ENCODE peak calls at places on chromosomes 13 and 19, in nine cellular contexts. U, T, C, P, F, R, M, J and E are unnamed samples.
A peak's percentile ranks its signal among the peaks of the same experiment; 100 is the strongest.

GRCh38 chr13:43916828-43917227 is 37.1 kb downstream of the LACC1 start:
- DNase-seq in U (no peak), T (no peak), C (no peak), P (no peak), F (no peak), R (no peak), M (no peak), J (no peak), E (no peak)

GRCh38 chr19:33755314-33756020 is 41.2 kb upstream of the KCTD15 start:
- DNase-seq in U (no peak), T (no peak), C (no peak), P (no peak), F (no peak), R (no peak), M (no peak), J (no peak), E (no peak)

GRCh38 chr13:26992951-26993490 is 178.6 kb downstream of the USP12 start:
- DNase-seq in U (no peak), T (no peak), C (no peak), P (no peak), F (no peak), R (no peak), M (no peak), J (no peak), E (no peak)

GRCh38 chr13:53007872-53008271 is 20.7 kb upstream of the OLFM4 start:
- DNase-seq in U (no peak), T (no peak), C (peak; percentile 19), P (no peak), F (no peak), R (no peak), M (no peak), J (no peak), E (no peak)

GRCh38 chr19:55465460-55466245 is 1.1 kb upstream of the C19orf85 start:
- DNase-seq in U (no peak), T (no peak), C (no peak), P (no peak), F (no peak), R (no peak), M (no peak), J (no peak), E (no peak)

GRCh38 chr19:46634045-46634655 is 1.9 kb downstream of the GNG8 start:
- DNase-seq in U (peak; percentile 84), T (peak; percentile 96), C (peak; percentile 65), P (peak; percentile 91), F (peak; percentile 97), R (peak; percentile 88), M (peak; percentile 73), J (peak; percentile 62), E (peak; percentile 86)

GRCh38 chr19:46732966-46733692 is 12.7 kb upstream of the FKRP start:
- DNase-seq in U (peak; percentile 67), T (no peak), C (no peak), P (no peak), F (no peak), R (peak; percentile 79), M (no peak), J (peak; percentile 60), E (peak; percentile 54)

GRCh38 chr19:18450934-18451836 is 13.3 kb upstream of the ISYNA1 start:
- DNase-seq in U (peak; percentile 82), T (peak; percentile 95), C (peak; percentile 87), P (peak; percentile 93), F (peak; percentile 90), R (peak; percentile 88), M (peak; percentile 74), J (peak; percentile 77), E (peak; percentile 81)

GRCh38 chr19:49155005-49155826 is at the start of gene HRC:
- DNase-seq in U (no peak), T (peak; percentile 91), C (peak; percentile 76), P (no peak), F (no peak), R (no peak), M (no peak), J (no peak), E (no peak)

GRCh38 chr13:40670307-40670706 is 3.9 kb upstream of the FOXO1 start:
- DNase-seq in U (no peak), T (no peak), C (no peak), P (no peak), F (no peak), R (no peak), M (no peak), J (no peak), E (no peak)

GRCh38 chr19:4379383-4380253 is 20.7 kb downstream of the SH3GL1 start:
- DNase-seq in U (peak; percentile 91), T (peak; percentile 95), C (no peak), P (peak; percentile 84), F (no peak), R (peak; percentile 81), M (no peak), J (no peak), E (peak; percentile 89)

GRCh38 chr19:10338940-10339339 is 484 bp downstream of the ICAM3 start:
- DNase-seq in U (no peak), T (no peak), C (no peak), P (no peak), F (no peak), R (no peak), M (no peak), J (no peak), E (no peak)
- H3K4me3 ChIP-seq in U (no peak overlapping the region), T (peak overlapping the region; percentile 23), C (no peak overlapping the region), P (no peak overlapping the region), F (no peak overlapping the region), R (peak overlapping the region; percentile 41), M (no peak overlapping the region), J (no peak overlapping the region), E (no peak overlapping the region)

GRCh38 chr13:61253105-61253877 is 162.4 kb downstream of the PCDH20 start:
- DNase-seq in U (no peak), T (no peak), C (no peak), P (no peak), F (no peak), R (no peak), M (no peak), J (no peak), E (no peak)

GRCh38 chr13:61246351-61246750 is 169.3 kb downstream of the PCDH20 start:
- DNase-seq in U (no peak), T (no peak), C (no peak), P (no peak), F (no peak), R (no peak), M (no peak), J (no peak), E (no peak)

GRCh38 chr13:61252213-61252612 is 163.4 kb downstream of the PCDH20 start:
- DNase-seq in U (no peak), T (no peak), C (no peak), P (no peak), F (no peak), R (no peak), M (no peak), J (no peak), E (no peak)

DNA sequence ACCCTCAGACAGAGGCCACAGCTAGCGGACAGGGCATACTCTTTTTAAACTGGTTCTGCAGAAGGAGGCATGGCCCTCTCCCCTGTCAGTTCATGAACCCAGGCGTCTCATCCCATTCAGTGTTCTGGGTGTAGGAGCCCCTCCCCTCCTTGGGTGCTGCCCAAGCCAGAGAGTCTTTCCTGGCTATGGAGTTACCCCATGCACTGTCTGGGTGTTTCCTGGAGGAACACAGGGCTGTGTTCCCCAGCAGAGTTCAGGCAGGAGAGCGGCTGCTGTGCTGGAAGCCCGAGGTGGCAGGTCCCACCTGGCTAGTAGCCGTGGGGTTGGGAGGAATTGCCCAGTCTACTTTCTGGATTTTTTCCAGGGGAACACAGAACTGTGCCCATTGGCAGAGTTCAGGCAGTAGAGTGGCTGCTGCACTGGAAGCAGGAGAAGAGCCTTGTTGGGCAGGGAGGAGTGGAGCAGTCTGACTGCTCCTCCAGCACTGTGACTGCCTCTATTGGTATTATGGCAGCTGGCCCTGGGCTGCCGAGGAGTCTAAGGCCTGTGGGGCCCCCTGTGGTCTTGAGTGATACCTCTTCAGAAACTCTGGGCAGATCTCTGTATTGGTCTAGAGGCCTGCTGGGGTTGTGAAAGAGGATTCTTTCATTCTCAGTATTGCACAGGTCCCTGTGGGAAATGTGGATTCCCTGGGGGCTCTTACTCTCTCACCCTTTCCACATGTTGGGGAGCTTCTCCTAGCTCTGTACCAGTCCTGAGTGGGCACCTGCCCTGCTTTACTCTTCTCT is 168.3 kb downstream of the PCDH20 start:
- DNase-seq in U (no peak), T (peak; percentile 30), C (no peak), P (no peak), F (no peak), R (no peak), M (no peak), J (no peak), E (no peak)
- TF ChIP-seq CTCF in U (no peak), T (no peak), C (no peak), P (no peak), F (no peak), R (no peak), M (no peak), J (no peak), E (no peak)

DNA sequence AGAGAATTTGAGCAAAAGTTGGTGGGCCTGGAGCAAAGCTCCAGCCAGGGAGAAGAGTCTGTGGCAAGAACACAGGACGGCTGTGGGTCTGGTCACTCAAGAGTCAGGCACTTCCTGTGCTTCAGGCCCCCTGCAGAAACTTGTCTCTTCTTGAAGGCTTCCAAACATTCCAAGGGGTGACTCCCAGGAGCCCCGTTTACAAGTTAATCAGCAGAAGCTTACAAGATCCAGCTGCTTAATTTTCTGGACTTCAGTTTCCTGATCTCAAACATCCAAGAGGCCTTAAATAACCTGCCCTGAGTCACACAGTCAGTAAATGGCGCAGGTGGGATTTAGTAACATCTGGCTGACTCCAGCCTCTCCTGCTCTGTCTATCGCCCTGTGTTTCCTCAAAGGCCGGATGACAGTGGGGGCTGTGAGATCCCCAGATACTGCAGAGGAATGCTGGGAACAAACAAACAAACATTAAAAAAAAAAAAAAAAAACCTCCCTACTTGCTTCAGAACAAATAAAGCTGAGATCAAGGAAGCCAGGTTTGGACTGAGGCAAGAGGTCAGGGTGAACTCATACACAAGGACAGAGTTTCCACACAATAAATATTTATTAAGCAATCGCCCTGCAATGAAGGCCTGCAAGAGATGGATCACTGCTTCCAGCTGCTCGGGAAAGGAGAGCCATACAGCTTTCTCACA is 175.4 kb upstream of the RFC3 start:
- DNase-seq in U (peak; percentile 32), T (no peak), C (peak; percentile 39), P (peak; percentile 64), F (peak; percentile 43), R (no peak), M (peak; percentile 89), J (peak; percentile 96), E (peak; percentile 97)
- H3K4me3 ChIP-seq in U (no peak overlapping the region), T (no peak overlapping the region), C (no peak overlapping the region), P (no peak overlapping the region), F (no peak overlapping the region), R (no peak overlapping the region), M (no peak overlapping the region), J (no peak overlapping the region), E (no peak overlapping the region)

DNA sequence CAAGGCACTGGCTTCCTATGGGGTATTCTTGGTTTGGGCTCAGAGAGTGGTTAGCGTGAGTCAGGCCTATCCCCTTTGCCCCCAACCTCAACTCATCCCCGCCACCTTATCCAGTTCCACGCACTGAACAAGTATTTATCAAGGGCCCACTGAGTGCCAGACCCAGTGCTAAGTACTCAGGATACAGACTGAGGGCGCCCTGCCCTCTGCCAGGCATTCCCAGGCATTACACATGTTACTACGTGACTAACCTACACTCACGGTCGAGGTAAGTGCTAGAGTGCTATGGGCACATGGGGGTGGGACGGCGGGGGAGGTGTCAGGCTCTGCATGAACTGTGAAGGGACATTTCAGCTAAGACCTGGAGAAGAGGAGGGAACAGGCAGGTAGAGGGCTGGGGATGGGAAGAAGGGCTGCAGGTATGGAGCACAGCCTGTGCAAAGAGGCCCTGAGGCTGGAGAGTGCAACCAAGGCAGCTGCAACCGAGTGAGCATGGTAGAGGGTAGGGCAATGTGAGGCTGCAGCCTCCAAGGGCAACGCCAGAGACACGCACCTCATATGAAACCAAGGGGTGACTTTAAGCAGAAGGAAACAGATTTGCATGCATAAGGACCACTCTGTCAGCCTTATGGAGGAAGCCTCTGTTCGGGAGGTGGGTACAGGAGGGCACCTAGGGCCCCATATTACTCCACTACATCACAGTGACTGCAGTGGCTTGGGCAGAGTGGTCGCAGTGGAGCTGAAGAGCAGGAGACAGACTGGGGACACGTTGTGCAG is 22.5 kb downstream of the DHRS12 start:
- DNase-seq in U (peak; percentile 60), T (no peak), C (no peak), P (no peak), F (no peak), R (no peak), M (no peak), J (no peak), E (peak; percentile 46)
- TF ChIP-seq CTCF in U (peak; percentile 68), T (peak; percentile 9), C (peak; percentile 41), P (no peak), F (no peak), R (peak; percentile 24), M (no peak), J (peak; percentile 20), E (peak; percentile 31)